ENCODE peak calls at places on chromosomes 2 and 18, in four cellular contexts. One of them, this sample, is unnamed.

GRCh38 chr2:235511187-235511661 is 17.4 kb downstream of the AGAP1 start:
- DNase-seq in K562: no peak
- DNase-seq in SK-N-SH: no peak
- DNase-seq in GM12878: no peak
- DNase-seq in this sample: peak; percentile 48

GRCh38 chr2:235685024-235685721 is 191.3 kb downstream of the AGAP1 start:
- DNase-seq in K562: no peak
- DNase-seq in SK-N-SH: no peak
- DNase-seq in GM12878: no peak
- DNase-seq in this sample: no peak

GRCh38 chr2:120401275-120402069 is 55.5 kb downstream of the INHBB start:
- DNase-seq in K562: no peak
- DNase-seq in SK-N-SH: no peak
- DNase-seq in GM12878: no peak
- DNase-seq in this sample: no peak

GRCh38 chr2:239181601-239182471 is 219.0 kb downstream of the HDAC4 start:
- DNase-seq in K562: no peak
- DNase-seq in SK-N-SH: no peak
- DNase-seq in GM12878: no peak
- DNase-seq in this sample: peak; percentile 71

GRCh38 chr2:118832791-118833715 is 14.4 kb downstream of the EN1 start:
- DNase-seq in K562: no peak
- DNase-seq in SK-N-SH: no peak
- DNase-seq in GM12878: no peak
- DNase-seq in this sample: no peak

GRCh38 chr2:37355735-37356134 is 11.3 kb downstream of the QPCT start:
- DNase-seq in K562: no peak
- DNase-seq in SK-N-SH: no peak
- DNase-seq in GM12878: no peak
- DNase-seq in this sample: no peak

GRCh38 chr2:129178356-129178755 is 801.1 kb upstream of the RAB6C start:
- DNase-seq in K562: no peak
- DNase-seq in SK-N-SH: no peak
- DNase-seq in GM12878: no peak
- DNase-seq in this sample: no peak

GRCh38 chr18:76679259-76679658 is 143.1 kb upstream of the ZNF236 start:
- DNase-seq in K562: no peak
- DNase-seq in SK-N-SH: no peak
- DNase-seq in GM12878: no peak
- DNase-seq in this sample: peak; percentile 11

GRCh38 chr2:28175028-28175427 is 217.6 kb upstream of the FOSL2 start:
- DNase-seq in K562: no peak
- DNase-seq in SK-N-SH: no peak
- DNase-seq in GM12878: no peak
- DNase-seq in this sample: peak; percentile 48

GRCh38 chr2:134334542-134335353 is 80.9 kb downstream of the MGAT5 start:
- DNase-seq in K562: no peak
- DNase-seq in SK-N-SH: peak; percentile 16
- DNase-seq in GM12878: no peak
- DNase-seq in this sample: no peak

DNA sequence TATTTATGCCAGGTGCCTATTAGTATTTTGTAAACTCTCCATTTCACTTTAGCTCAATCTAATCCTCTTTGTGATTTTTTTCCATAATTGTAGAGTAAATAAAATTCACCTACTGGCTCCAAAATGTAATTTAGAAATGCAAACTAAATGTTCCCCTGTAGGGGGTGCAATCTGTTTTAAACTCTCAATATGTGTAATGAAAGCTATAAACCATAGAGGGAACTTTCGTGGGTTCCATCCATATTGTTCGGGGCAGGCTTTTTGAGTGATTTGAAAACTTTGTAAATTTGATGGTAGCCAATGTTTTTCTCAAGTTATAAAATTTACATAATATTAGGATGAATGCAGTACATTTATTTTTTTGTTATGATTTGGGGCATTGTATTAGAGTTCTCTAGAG is 49.4 kb downstream of the TSPYL6 start:
- DNase-seq in K562: peak; percentile 22
- DNase-seq in SK-N-SH: peak; percentile 48
- DNase-seq in GM12878: no peak
- DNase-seq in this sample: peak; percentile 50
- TF ChIP-seq FOXM1 in K562: no peak
- TF ChIP-seq FOXM1 in SK-N-SH: no peak
- TF ChIP-seq FOXM1 in GM12878: no peak
- TF ChIP-seq FOXM1 in this sample: no peak

GRCh38 chr2:197278804-197279763 is 31.5 kb downstream of the ANKRD44 start:
- DNase-seq in K562: no peak
- DNase-seq in SK-N-SH: no peak
- DNase-seq in GM12878: no peak
- DNase-seq in this sample: no peak

GRCh38 chr2:197274937-197275336 is 35.6 kb downstream of the ANKRD44 start:
- DNase-seq in K562: no peak
- DNase-seq in SK-N-SH: no peak
- DNase-seq in GM12878: no peak
- DNase-seq in this sample: no peak

GRCh38 chr2:197279997-197280756 is 30.4 kb downstream of the ANKRD44 start:
- DNase-seq in K562: no peak
- DNase-seq in SK-N-SH: peak; percentile 38
- DNase-seq in GM12878: no peak
- DNase-seq in this sample: no peak

GRCh38 chr2:197276156-197276555 is 34.4 kb downstream of the ANKRD44 start:
- DNase-seq in K562: no peak
- DNase-seq in SK-N-SH: no peak
- DNase-seq in GM12878: no peak
- DNase-seq in this sample: no peak

GRCh38 chr2:197277726-197278259 is 32.8 kb downstream of the ANKRD44 start:
- DNase-seq in K562: no peak
- DNase-seq in SK-N-SH: no peak
- DNase-seq in GM12878: no peak
- DNase-seq in this sample: no peak
- H3K4me1 ChIP-seq in K562: no peaks in the 10 kb centered on the region
- H3K4me1 ChIP-seq in SK-N-SH: peaks cover 53% of the 10 kb centered on the region
- H3K4me1 ChIP-seq in GM12878: peaks cover 17% of the 10 kb centered on the region
- H3K4me1 ChIP-seq in this sample: no peaks in the 10 kb centered on the region

GRCh38 chr2:23492337-23492675 is 107.3 kb downstream of the KLHL29 start:
- DNase-seq in K562: no peak
- DNase-seq in SK-N-SH: no peak
- DNase-seq in GM12878: no peak
- DNase-seq in this sample: no peak

GRCh38 chr2:23491622-23492336 is 106.8 kb downstream of the KLHL29 start:
- DNase-seq in K562: no peak
- DNase-seq in SK-N-SH: no peak
- DNase-seq in GM12878: no peak
- DNase-seq in this sample: no peak

GRCh38 chr2:23495661-23496114 is 110.7 kb downstream of the KLHL29 start:
- DNase-seq in K562: no peak
- DNase-seq in SK-N-SH: no peak
- DNase-seq in GM12878: no peak
- DNase-seq in this sample: no peak

GRCh38 chr2:23493849-23494248 is 108.9 kb downstream of the KLHL29 start:
- DNase-seq in K562: no peak
- DNase-seq in SK-N-SH: no peak
- DNase-seq in GM12878: no peak
- DNase-seq in this sample: no peak

DNA sequence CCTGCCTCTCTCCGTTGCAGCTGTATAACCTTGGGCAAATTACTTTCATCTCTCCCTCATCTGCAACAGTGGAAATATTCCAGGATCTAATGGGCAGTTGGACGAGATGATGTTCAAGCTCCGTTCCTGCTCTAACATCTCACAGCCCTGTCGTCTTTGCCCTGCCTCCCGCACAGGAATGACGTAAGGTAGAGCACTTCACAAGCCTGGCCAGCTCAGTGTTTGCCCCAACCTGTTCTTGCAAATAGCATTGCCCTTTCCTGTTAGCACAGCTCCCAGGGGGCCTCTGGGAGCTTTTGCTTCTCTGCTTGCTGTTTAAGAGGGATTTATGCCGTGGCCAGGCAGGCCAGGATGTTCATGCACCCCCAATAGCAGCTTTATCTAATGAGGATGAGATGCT is 108.0 kb downstream of the KLHL29 start:
- DNase-seq in K562: no peak
- DNase-seq in SK-N-SH: no peak
- DNase-seq in GM12878: no peak
- DNase-seq in this sample: no peak
- TF ChIP-seq FOXM1 in K562: no peak
- TF ChIP-seq FOXM1 in SK-N-SH: no peak
- TF ChIP-seq FOXM1 in GM12878: no peak
- TF ChIP-seq FOXM1 in this sample: no peak

GRCh38 chr18:75322206-75322605 is 105.3 kb downstream of the SMIM21 start:
- DNase-seq in K562: no peak
- DNase-seq in SK-N-SH: no peak
- DNase-seq in GM12878: no peak
- DNase-seq in this sample: no peak
- H3K4me1 ChIP-seq in K562: no peaks in the 10 kb centered on the region
- H3K4me1 ChIP-seq in SK-N-SH: no peaks in the 10 kb centered on the region
- H3K4me1 ChIP-seq in GM12878: no peaks in the 10 kb centered on the region
- H3K4me1 ChIP-seq in this sample: no peaks in the 10 kb centered on the region

DNA sequence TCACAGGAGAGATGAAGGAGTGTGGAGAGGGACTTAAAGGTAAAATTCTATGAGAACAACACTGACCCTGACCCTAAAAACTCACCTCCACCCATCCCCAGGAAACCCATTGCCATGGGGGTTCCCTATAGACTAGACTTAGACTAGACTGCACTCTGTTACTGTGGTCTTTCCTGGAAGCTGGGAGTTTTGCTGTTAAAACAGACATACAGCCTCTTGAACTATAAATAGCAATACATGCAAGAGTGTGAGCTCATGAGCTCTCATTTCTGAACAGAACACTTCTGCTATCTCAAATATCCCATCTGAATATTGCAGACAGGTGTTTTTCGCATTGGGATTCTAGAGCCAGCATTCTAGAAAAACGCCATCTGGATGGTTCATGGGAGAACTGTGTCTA is 51.8 kb downstream of the SLC14A2 start:
- DNase-seq in K562: no peak
- DNase-seq in SK-N-SH: no peak
- DNase-seq in GM12878: no peak
- DNase-seq in this sample: no peak
- TF ChIP-seq FOXM1 in K562: no peak
- TF ChIP-seq FOXM1 in SK-N-SH: no peak
- TF ChIP-seq FOXM1 in GM12878: no peak
- TF ChIP-seq FOXM1 in this sample: no peak

GRCh38 chr2:173955867-173956266 is 9.3 kb downstream of the SP3 start:
- DNase-seq in K562: no peak
- DNase-seq in SK-N-SH: no peak
- DNase-seq in GM12878: no peak
- DNase-seq in this sample: no peak
- H3K4me1 ChIP-seq in K562: peaks cover 4% of the 10 kb centered on the region
- H3K4me1 ChIP-seq in SK-N-SH: peaks cover 3% of the 10 kb centered on the region
- H3K4me1 ChIP-seq in GM12878: peaks cover 3% of the 10 kb centered on the region
- H3K4me1 ChIP-seq in this sample: peaks cover 60% of the 10 kb centered on the region

DNA sequence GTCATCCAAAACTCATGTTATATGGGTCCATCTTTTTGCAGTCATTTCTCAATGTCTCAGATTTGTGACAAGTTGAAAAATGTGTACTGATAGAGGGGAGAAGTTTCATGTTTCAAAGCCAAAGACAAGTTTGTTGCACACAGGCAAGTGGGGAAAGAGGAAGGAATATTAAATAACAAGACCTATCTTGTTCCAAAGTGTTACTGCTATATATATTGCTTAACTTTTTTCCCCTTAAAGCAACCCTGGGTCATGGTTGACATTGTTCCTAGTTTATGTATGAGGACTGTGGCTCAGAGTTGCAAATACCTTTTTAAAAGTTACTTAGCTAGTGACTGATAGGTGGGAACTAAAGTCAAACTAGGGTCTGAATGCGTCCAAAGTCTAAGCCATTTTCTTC is 1.7 kb downstream of the ITGA4 start:
- DNase-seq in K562: no peak
- DNase-seq in SK-N-SH: no peak
- DNase-seq in GM12878: no peak
- DNase-seq in this sample: no peak
- TF ChIP-seq FOXM1 in K562: no peak
- TF ChIP-seq FOXM1 in SK-N-SH: no peak
- TF ChIP-seq FOXM1 in GM12878: no peak
- TF ChIP-seq FOXM1 in this sample: no peak

GRCh38 chr18:62720048-62720447 is 4.7 kb downstream of the PHLPP1 start:
- DNase-seq in K562: no peak
- DNase-seq in SK-N-SH: no peak
- DNase-seq in GM12878: no peak
- DNase-seq in this sample: no peak
- H3K4me1 ChIP-seq in K562: peaks cover 12% of the 10 kb centered on the region
- H3K4me1 ChIP-seq in SK-N-SH: peaks cover 11% of the 10 kb centered on the region
- H3K4me1 ChIP-seq in GM12878: no peaks in the 10 kb centered on the region
- H3K4me1 ChIP-seq in this sample: peaks cover 45% of the 10 kb centered on the region